ENCODE peak calls at places on chromosomes 13 and 19, in ten cellular contexts. A is AG09309; J is germinal center; D is ecto neural progenitor cell; I is heart left ventricle; P is neural crest cell; T is cerebellum; X is glutamatergic neuron; M is left ventricle myocardium inferior; U is effector memory CD8-positive, alpha-beta T cell. V is an unnamed sample.

GRCh38 chr19:35247526-35248309 is 1.1 kb upstream of the LSR start:
- DNase-seq in I (no peak), M (no peak), T (no peak), J (peak), D (peak), U (no peak), P (no peak), X (peak), A (no peak), V (peak)

GRCh38 chr13:39167018-39167417 is 128.8 kb downstream of the NHLRC3 start:
- DNase-seq in X (no peak), M (no peak), D (no peak), T (no peak), I (no peak), J (no peak), U (no peak), P (no peak), A (no peak), V (no peak)

GRCh38 chr13:29937836-29938235 is 87.4 kb upstream of the UBL3 start:
- DNase-seq in D (no peak), I (no peak), X (peak), U (no peak), A (no peak), T (no peak), J (no peak), M (no peak), P (no peak), V (peak)

GRCh38 chr19:3945838-3946237 is 13.0 kb downstream of the NMRK2 start:
- DNase-seq in J (no peak), X (no peak), A (no peak), D (no peak), I (no peak), T (no peak), M (no peak), P (no peak), U (no peak), V (no peak)

GRCh38 chr19:14472202-14472961 is 2.8 kb downstream of the PTGER1 start:
- DNase-seq in A (no peak), D (peak), M (peak), I (peak), T (peak), X (peak), P (peak), J (peak), U (peak), V (peak)

GRCh38 chr13:109729031-109729870 is 57.1 kb downstream of the IRS2 start:
- DNase-seq in D (no peak), U (no peak), A (no peak), J (no peak), X (no peak), T (no peak), M (no peak), P (no peak), I (no peak), V (no peak)

GRCh38 chr13:108463365-108463764 is 166.0 kb upstream of the MYO16 start:
- DNase-seq in T (no peak), A (no peak), M (no peak), J (no peak), P (no peak), U (no peak), D (no peak), I (no peak), X (no peak), V (no peak)

GRCh38 chr19:7849631-7850428 is 19.8 kb downstream of the EVI5L start:
- DNase-seq in T (no peak), D (peak), U (no peak), A (no peak), I (no peak), P (no peak), M (no peak), J (no peak), X (no peak), V (no peak)

GRCh38 chr19:720691-721160 is 12.0 kb downstream of the PALM start:
- DNase-seq in A (no peak), I (no peak), U (no peak), J (no peak), P (no peak), T (no peak), X (peak), M (no peak), D (no peak), V (no peak)

GRCh38 chr13:110265341-110265681 is 41.6 kb downstream of the COL4A1 start:
- DNase-seq in M (no peak), I (no peak), T (no peak), P (no peak), A (no peak), J (no peak), X (no peak), D (no peak), U (no peak), V (no peak)

GRCh38 chr13:51920786-51921185 is 59.0 kb downstream of the CCDC70 start:
- DNase-seq in X (no peak), J (no peak), M (no peak), T (no peak), P (no peak), I (no peak), D (peak), A (no peak), U (no peak), V (no peak)

GRCh38 chr19:3336680-3337523 is 29.5 kb upstream of the NFIC start:
- DNase-seq in T (peak), A (no peak), I (peak), D (no peak), P (no peak), X (no peak), M (peak), U (no peak), J (no peak), V (no peak)

GRCh38 chr19:15144046-15144646 is 36.9 kb downstream of the SYDE1 start:
- DNase-seq in M (no peak), T (no peak), J (no peak), I (no peak), A (no peak), D (no peak), U (no peak), X (no peak), P (no peak), V (no peak)

V was measured in GM12865.